ENCODE peak calls at places on chromosomes 12 and 14, in five cellular contexts. I is neuronal stem cell, N is mesenchymal stem cell, E is trophoblast cell, O is H1. K is an unnamed sample.

GRCh38 chr14:101812071-101812470 is 50.6 kb downstream of the PPP2R5C start:
- DNase-seq in I (no peak), E (no peak), N (no peak), O (no peak), K (no peak)

GRCh38 chr12:64840949-64841717 is 16.7 kb downstream of the TBC1D30 start:
- DNase-seq in O (no peak), N (no peak), I (no peak), E (no peak), K (no peak)

GRCh38 chr14:65423986-65424385 is 11.5 kb downstream of the FUT8 start:
- DNase-seq in E (no peak), I (no peak), O (no peak), N (no peak), K (no peak)

GRCh38 chr12:119704065-119704747 is 36.3 kb downstream of the PRKAB1 start:
- DNase-seq in I (no peak), O (no peak), N (no peak), E (no peak), K (no peak)

GRCh38 chr14:51616724-51617409 is 34.8 kb upstream of the FRMD6 start:
- DNase-seq in E (no peak), N (peak), O (no peak), I (no peak), K (no peak)

GRCh38 chr14:103802353-103802752 is 45.0 kb downstream of the PPP1R13B start:
- DNase-seq in O (no peak), I (no peak), N (no peak), E (peak), K (no peak)

GRCh38 chr12:17593715-17594406 is 496.1 kb downstream of the RERGL start:
- DNase-seq in E (no peak), I (no peak), N (no peak), O (no peak), K (no peak)

GRCh38 chr14:34085695-34086094 is 134.8 kb upstream of the EGLN3 start:
- DNase-seq in N (no peak), E (no peak), I (no peak), O (peak), K (no peak)

GRCh38 chr14:67432088-67432564 is 20.2 kb upstream of the PLEK2 start:
- DNase-seq in E (no peak), N (no peak), I (no peak), O (no peak), K (no peak)

GRCh38 chr14:55323910-55324309 is 52.7 kb downstream of the FBXO34 start:
- DNase-seq in E (no peak), N (no peak), I (no peak), O (no peak), K (no peak)

GRCh38 chr14:99527427-99528076 is 46.3 kb downstream of the CCNK start:
- DNase-seq in I (no peak), N (no peak), E (no peak), O (no peak), K (no peak)

GRCh38 chr14:55245657-55246268 is 25.5 kb upstream of the FBXO34 start:
- DNase-seq in O (no peak), I (no peak), E (peak), N (peak), K (no peak)

GRCh38 chr14:75168586-75169335 is 7.7 kb downstream of the TMED10 start:
- DNase-seq in E (no peak), N (peak), O (no peak), I (no peak), K (no peak)

GRCh38 chr12:26032719-26033241 is 74.3 kb downstream of the RASSF8 start:
- DNase-seq in I (no peak), O (no peak), N (peak), E (peak), K (no peak)

GRCh38 chr14:49992036-49992435 is 99.2 kb downstream of the ARF6 start:
- DNase-seq in I (no peak), O (no peak), E (no peak), N (no peak), K (no peak)

GRCh38 chr12:2482938-2483337 is 311.8 kb upstream of the FKBP4 start:
- DNase-seq in E (no peak), I (no peak), O (no peak), N (no peak), K (no peak)

GRCh38 chr14:93007225-93007997 is 84.5 kb downstream of the CHGA start:
- DNase-seq in E (peak), O (no peak), I (no peak), N (peak), K (no peak)

GRCh38 chr14:90599339-90599738 is 202.5 kb downstream of the CALM1 start:
- DNase-seq in O (no peak), N (no peak), E (no peak), I (no peak), K (no peak)

GRCh38 chr14:38989917-38990546 is 113.0 kb downstream of the SEC23A start:
- DNase-seq in O (no peak), N (no peak), I (no peak), E (no peak), K (no peak)

DNA sequence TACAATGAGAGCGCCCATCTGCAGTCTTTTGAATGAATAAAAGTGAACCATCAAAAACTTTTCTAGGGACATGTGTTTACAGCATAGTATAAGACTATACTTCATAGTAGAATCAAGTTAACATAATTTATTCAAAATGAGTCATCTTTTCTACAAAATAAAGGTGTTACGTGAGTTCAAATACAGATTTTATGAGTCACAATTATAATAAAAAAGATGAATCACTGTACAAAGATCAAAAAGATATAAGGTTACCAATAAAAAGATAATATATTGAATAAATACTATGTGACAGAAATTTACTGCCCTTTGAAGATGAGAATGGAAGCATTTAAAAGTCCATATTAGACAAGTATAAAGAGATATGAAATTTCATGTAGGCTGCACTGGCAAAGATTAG is 2.8 kb downstream of the MBIP start:
- DNase-seq in O (no peak), I (no peak), N (no peak), E (no peak), K (no peak)
- H2BK12ac ChIP-seq in O (no peak), I (no peak), N (no peak), E (no peak), K (no peak)

GRCh38 chr12:80858356-80858755 is 79.4 kb downstream of the LIN7A start:
- DNase-seq in O (no peak), N (no peak), E (no peak), I (no peak), K (no peak)
- H2BK12ac ChIP-seq in O (no peak), N (no peak), E (no peak), I (no peak), K (no peak)

GRCh38 chr12:98013560-98013959 is 501.8 kb upstream of the TMPO start:
- DNase-seq in E (no peak), I (no peak), O (no peak), N (no peak), K (no peak)
- H2BK12ac ChIP-seq in E (no peak), I (no peak), O (no peak), N (no peak), K (no peak)

DNA sequence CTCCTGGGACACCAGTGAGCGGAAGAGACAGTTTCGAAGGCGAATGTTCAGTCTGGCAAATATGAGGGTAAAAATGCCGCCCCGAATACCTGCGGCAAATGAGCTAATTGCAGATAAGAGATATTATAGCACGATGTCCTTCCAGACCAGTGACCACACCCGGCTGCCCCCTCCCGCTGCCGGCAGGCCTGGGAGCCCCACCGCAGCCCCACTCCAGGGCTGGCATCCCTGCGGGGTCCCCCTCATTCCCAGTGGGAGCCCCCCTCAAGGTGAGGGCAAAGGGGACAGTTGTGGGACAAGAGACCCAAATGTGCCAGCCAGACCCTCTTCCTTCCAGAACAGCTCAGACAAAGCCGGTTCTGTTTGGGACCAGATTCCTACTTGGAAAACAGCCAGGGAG is 16.4 kb downstream of the ABCB9 start:
- DNase-seq in E (no peak), N (no peak), O (no peak), I (no peak), K (no peak)
- H2BK12ac ChIP-seq in E (no peak), N (no peak), O (no peak), I (no peak), K (no peak)

GRCh38 chr12:28463396-28463795 is 273.1 kb downstream of the CCDC91 start:
- DNase-seq in O (no peak), N (no peak), I (no peak), E (no peak), K (no peak)
- H2BK12ac ChIP-seq in O (no peak), N (no peak), I (no peak), E (no peak), K (no peak)

DNA sequence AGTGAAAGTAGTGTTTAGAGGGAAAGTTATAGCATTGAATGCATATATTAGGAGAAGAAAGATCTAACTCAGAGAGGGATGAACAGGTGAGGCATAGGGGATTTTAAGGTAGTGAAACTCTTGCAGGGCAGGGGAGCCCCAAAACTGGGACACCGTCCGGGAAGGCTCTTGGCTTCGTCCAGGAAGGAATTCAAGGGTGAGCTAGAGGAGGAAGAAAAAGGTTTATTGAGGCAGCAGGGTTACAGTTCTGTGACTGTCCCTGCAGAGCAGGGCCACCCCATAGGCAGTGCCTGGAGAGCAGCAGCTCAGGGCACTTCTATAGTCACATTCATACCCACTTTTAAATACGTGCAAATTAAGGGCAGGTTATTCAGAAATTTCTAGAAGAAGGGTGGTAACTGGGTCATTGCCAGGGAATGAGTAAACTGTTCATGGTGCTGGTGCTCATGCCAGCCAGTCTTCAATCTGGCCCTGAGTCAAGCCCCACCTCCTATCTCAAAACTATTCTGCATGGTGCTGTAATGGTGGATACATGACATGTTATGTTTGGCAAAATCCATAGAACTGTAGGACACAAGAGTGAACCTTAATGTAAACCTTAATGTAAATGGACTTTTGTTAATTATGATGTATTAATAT is 1.2 kb upstream of the OAS1 start:
- DNase-seq in I (no peak), O (no peak), E (no peak), N (no peak), K (no peak)
- H2BK12ac ChIP-seq in I (no peak), O (no peak), E (no peak), N (peak), K (no peak)

DNA sequence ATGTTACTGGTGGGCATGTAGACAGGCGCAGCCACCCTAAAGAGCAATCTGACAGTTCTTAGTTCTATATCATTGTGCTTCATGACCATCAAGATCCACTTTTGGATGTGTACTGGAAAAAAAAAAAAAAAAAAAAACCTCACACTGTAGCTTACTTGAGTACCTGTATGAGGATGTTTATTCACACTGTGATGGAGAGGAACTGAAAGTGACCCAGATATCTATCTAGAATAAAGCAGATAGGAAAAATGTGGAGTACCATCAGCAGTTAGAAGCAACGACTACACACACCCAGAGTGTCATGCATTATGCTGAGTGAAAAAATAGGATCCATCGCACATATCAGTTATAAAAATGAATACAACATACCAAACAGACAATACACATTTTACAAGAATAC is 70.7 kb upstream of the DHRS4 start:
- DNase-seq in I (no peak), O (no peak), E (no peak), N (no peak), K (no peak)
- H2BK12ac ChIP-seq in I (no peak), O (no peak), E (no peak), N (no peak), K (no peak)

DNA sequence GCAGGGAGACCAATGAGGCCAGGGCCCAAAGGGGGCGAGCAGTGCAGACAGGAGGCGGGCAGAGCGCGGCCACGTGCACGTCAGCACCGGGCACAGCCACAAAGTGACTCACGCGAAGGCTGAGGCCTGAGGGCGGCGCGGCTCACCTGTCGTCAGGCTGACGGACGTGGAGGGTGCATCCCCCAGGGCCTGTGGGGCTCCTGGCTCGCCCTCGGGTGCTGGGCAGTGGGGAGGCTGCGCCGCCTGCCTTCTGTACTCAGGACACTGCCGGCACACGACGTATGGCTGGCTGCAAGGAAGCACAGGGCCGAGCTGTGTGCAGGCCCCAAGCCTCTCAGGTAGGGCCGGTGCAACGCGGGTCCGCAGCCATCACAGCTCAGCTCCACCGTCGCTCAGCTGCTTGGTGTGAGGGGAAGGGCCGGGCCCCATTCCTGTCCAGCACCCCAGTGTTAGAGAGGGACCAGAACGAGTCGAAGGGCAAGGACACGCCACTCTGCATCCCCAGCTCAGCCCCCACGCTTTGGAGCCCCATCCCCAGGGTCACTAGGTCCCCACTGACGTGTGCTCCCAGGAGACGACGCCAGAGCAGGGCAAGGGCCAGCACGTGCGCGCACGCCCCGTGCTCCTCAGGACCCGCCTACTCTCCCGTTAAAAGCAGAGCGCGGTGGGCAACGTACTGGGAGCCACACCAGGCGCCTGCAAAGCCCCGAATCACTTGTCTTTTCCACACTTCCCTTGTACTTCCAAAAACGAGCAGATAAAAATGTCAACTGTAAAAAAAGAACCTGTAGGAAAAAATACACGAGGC is 24.8 kb upstream of the GOLGA3 start:
- DNase-seq in I (no peak), O (no peak), N (no peak), E (no peak), K (no peak)
- H2BK12ac ChIP-seq in I (no peak), O (no peak), N (no peak), E (no peak), K (no peak)

GRCh38 chr12:131547560-131547959 is 163.3 kb upstream of the SFSWAP start:
- DNase-seq in E (no peak), N (no peak), I (no peak), O (no peak), K (no peak)
- H2BK12ac ChIP-seq in E (no peak), N (no peak), I (no peak), O (no peak), K (no peak)